ENCODE peak calls at places on chromosomes 11 and 22, in four cellular contexts. Z, X, W and C are unnamed samples.

GRCh38 chr11:125079151-125079877 is 16.2 kb downstream of the SLC37A2 start:
- DNase-seq in X (no peak), Z (no peak), W (no peak), C (no peak)

GRCh38 chr22:39631381-39631780 is 60.8 kb downstream of the CACNA1I start:
- DNase-seq in Z (no peak), X (no peak), W (no peak), C (no peak)

GRCh38 chr22:20905415-20906386 is 11.5 kb upstream of the CRKL start:
- DNase-seq in W (no peak), X (no peak), Z (no peak), C (no peak)

GRCh38 chr22:36776722-36777121 is 803 bp upstream of the IFT27 start:
- DNase-seq in W (no peak), X (no peak), Z (no peak), C (no peak)

GRCh38 chr22:20234760-20235452 is 33.2 kb downstream of the RTN4R start:
- DNase-seq in Z (no peak), X (no peak), W (no peak), C (no peak)

GRCh38 chr22:37501176-37501609 is 15.0 kb upstream of the MFNG start:
- DNase-seq in W (no peak), Z (no peak), X (no peak), C (no peak)

GRCh38 chr11:33329705-33330329 is 72.6 kb downstream of the HIPK3 start:
- DNase-seq in X (peak; percentile 27), Z (no peak), W (peak; percentile 81), C (peak; percentile 2)

GRCh38 chr22:39908737-39909136 is 7.9 kb downstream of the GRAP2 start:
- DNase-seq in W (no peak), Z (no peak), X (no peak), C (no peak)

GRCh38 chr11:46254135-46254491 is 23.3 kb upstream of the CREB3L1 start:
- DNase-seq in X (no peak), W (peak; percentile 35), Z (no peak), C (no peak)

GRCh38 chr11:81224396-81224795 is 1509.3 kb downstream of the FAM181B start:
- DNase-seq in X (no peak), W (no peak), Z (no peak), C (no peak)

GRCh38 chr11:115665345-115665901 is 161.2 kb upstream of the CADM1 start:
- DNase-seq in X (no peak), W (no peak), Z (no peak), C (peak; percentile 21)

GRCh38 chr11:98616256-98616655 is 404.5 kb upstream of the CNTN5 start:
- DNase-seq in Z (no peak), W (no peak), X (no peak), C (no peak)

GRCh38 chr11:113189909-113190667 is 124.3 kb upstream of the TTC12 start:
- DNase-seq in Z (no peak), W (no peak), X (no peak), C (no peak)

GRCh38 chr11:15309296-15309695 is 194.6 kb downstream of the INSC start:
- DNase-seq in Z (no peak), W (no peak), X (no peak), C (no peak)

GRCh38 chr11:1368966-1369365 is 20.8 kb upstream of the BRSK2 start:
- DNase-seq in X (no peak), W (no peak), Z (peak; percentile 50), C (no peak)

GRCh38 chr11:130814440-130815073 is 101.7 kb downstream of the SNX19 start:
- DNase-seq in X (no peak), W (no peak), Z (no peak), C (no peak)

GRCh38 chr22:37844904-37845334 is 785 bp upstream of the ANKRD54 start:
- DNase-seq in W (no peak), X (no peak), Z (no peak), C (no peak)

GRCh38 chr22:24181088-24181995 is at the start of gene SUSD2:
- DNase-seq in W (no peak), Z (no peak), X (no peak), C (no peak)

GRCh38 chr11:62438641-62439040 is 19.8 kb downstream of the SCGB1A1 start:
- DNase-seq in W (no peak), Z (no peak), X (no peak), C (no peak)

GRCh38 chr11:69912911-69913451 is 93.8 kb upstream of the FGF3 start:
- DNase-seq in Z (peak; percentile 57), X (no peak), W (peak; percentile 85), C (no peak)

GRCh38 chr11:76209956-76210885 is 3.9 kb upstream of the WNT11 start:
- DNase-seq in Z (peak; percentile 86), X (no peak), W (peak; percentile 67), C (peak; percentile 53)

GRCh38 chr11:2121227-2122130 is 17.7 kb downstream of the IGF2 start:
- DNase-seq in X (no peak), Z (no peak), W (no peak), C (no peak)

GRCh38 chr11:74710291-74710938 is 20.8 kb downstream of the CHRDL2 start:
- DNase-seq in W (no peak), Z (no peak), X (no peak), C (no peak)

GRCh38 chr11:35014352-35014751 is 97.9 kb downstream of the PDHX start:
- DNase-seq in Z (no peak), X (no peak), W (no peak), C (no peak)

GRCh38 chr22:22936190-22936914 is 48.7 kb downstream of the IGLL5 start:
- DNase-seq in X (no peak), Z (no peak), W (no peak), C (no peak)

GRCh38 chr22:20549232-20549841 is 41.9 kb downstream of the MED15 start:
- DNase-seq in Z (peak; percentile 64), W (no peak), X (no peak), C (no peak)

GRCh38 chr11:66080055-66080817 is 10.2 kb downstream of the PACS1 start:
- DNase-seq in Z (peak; percentile 82), W (peak; percentile 34), X (no peak), C (no peak)

GRCh38 chr11:74492974-74493815 is at the start of gene LIPT2:
- DNase-seq in X (peak; percentile 85), Z (peak; percentile 98), W (peak; percentile 99), C (peak; percentile 81)

GRCh38 chr11:69437001-69437875 is 44.2 kb upstream of the LINC01488 start:
- DNase-seq in X (no peak), W (peak; percentile 85), Z (no peak), C (no peak)

GRCh38 chr11:2400761-2401435 is 348 bp downstream of the TSSC4 start:
- DNase-seq in X (no peak), W (no peak), Z (no peak), C (no peak)

GRCh38 chr11:34960277-34960676 is 43.9 kb downstream of the PDHX start:
- DNase-seq in W (no peak), X (peak; percentile 13), Z (no peak), C (no peak)

GRCh38 chr11:74992852-74993251 is 4.1 kb downstream of the NEU3 start:
- DNase-seq in Z (no peak), X (no peak), W (no peak), C (no peak)